ENCODE peak calls at places on chromosomes 2 and 18, in ten cellular contexts. F is left ventricle myocardium inferior; J is bronchial epithelial cell; L is endothelial cell; Q is AG09309; O is Calu3; K is uterus; S is activated CD8-positive, alpha-beta T cell treated with anti-CD3 and anti-CD28 coated beads for 36 hours; M is AG04450; I is neural progenitor cell. W is an unnamed sample.

GRCh38 chr18:9147440-9148238 is 11.1 kb downstream of the ANKRD12 start:
- DNase-seq in F (no peak), J (peak), L (peak), Q (peak), O (peak), K (peak), S (peak), M (no peak), I (peak), W (peak)

GRCh38 chr2:26076001-26076587 is 42.2 kb downstream of the RAB10 start:
- DNase-seq in F (no peak), J (peak), L (no peak), Q (no peak), O (no peak), K (no peak), S (no peak), M (no peak), I (no peak), W (no peak)

GRCh38 chr2:47028846-47029560 is 113.4 kb upstream of the MCFD2 start:
- DNase-seq in F (no peak), J (no peak), L (no peak), Q (no peak), O (peak), K (no peak), S (no peak), M (no peak), I (no peak), W (no peak)

GRCh38 chr18:58447342-58448190 is 181.3 kb downstream of the ALPK2 start:
- DNase-seq in F (no peak), J (no peak), L (no peak), Q (no peak), O (no peak), K (peak), S (no peak), M (no peak), I (peak), W (no peak)

GRCh38 chr2:222318712-222319575 is 20.1 kb upstream of the PAX3 start:
- DNase-seq in F (peak), J (no peak), L (no peak), Q (no peak), O (peak), K (no peak), S (peak), M (no peak), I (peak), W (peak)

GRCh38 chr2:138079976-138080375 is 115.7 kb downstream of the HNMT start:
- DNase-seq in F (no peak), J (peak), L (no peak), Q (no peak), O (no peak), K (no peak), S (no peak), M (no peak), I (no peak), W (no peak)

GRCh38 chr18:23609390-23610008 is 23.2 kb upstream of the NPC1 start:
- DNase-seq in F (no peak), J (no peak), L (no peak), Q (no peak), O (no peak), K (no peak), S (no peak), M (no peak), I (no peak), W (no peak)

GRCh38 chr2:80073134-80073561 is 231.4 kb downstream of the LRRTM1 start:
- DNase-seq in F (no peak), J (peak), L (peak), Q (peak), O (peak), K (no peak), S (peak), M (peak), I (peak), W (peak)

GRCh38 chr2:188813315-188813714 is 160.9 kb upstream of the COL3A1 start:
- DNase-seq in F (no peak), J (peak), L (no peak), Q (no peak), O (no peak), K (no peak), S (no peak), M (no peak), I (no peak), W (no peak)

GRCh38 chr2:127545189-127545588 is 9.7 kb downstream of the MYO7B start:
- DNase-seq in F (no peak), J (no peak), L (no peak), Q (no peak), O (no peak), K (no peak), S (no peak), M (no peak), I (no peak), W (no peak)

GRCh38 chr2:236369606-236370005 is 105.4 kb upstream of the ASB18 start:
- DNase-seq in F (peak), J (no peak), L (no peak), Q (no peak), O (no peak), K (no peak), S (no peak), M (no peak), I (peak), W (no peak)

GRCh38 chr18:59096098-59096779 is 43.4 kb upstream of the SEC11C start:
- DNase-seq in F (no peak), J (no peak), L (no peak), Q (no peak), O (no peak), K (no peak), S (no peak), M (no peak), I (peak), W (no peak)

GRCh38 chr2:121408641-121409040 is 122.0 kb upstream of the RNU4ATAC start:
- DNase-seq in F (no peak), J (peak), L (no peak), Q (no peak), O (no peak), K (no peak), S (no peak), M (no peak), I (no peak), W (no peak)

GRCh38 chr18:62226047-62226446 is 39.0 kb downstream of the RELCH start:
- DNase-seq in F (no peak), J (no peak), L (no peak), Q (no peak), O (no peak), K (no peak), S (no peak), M (no peak), I (no peak), W (no peak)

GRCh38 chr2:240149943-240150784 is 9.7 kb upstream of the OTOS start:
- DNase-seq in F (no peak), J (peak), L (peak), Q (no peak), O (peak), K (no peak), S (peak), M (no peak), I (peak), W (peak)

GRCh38 chr2:167980436-167980835 is 267.0 kb downstream of the STK39 start:
- DNase-seq in F (no peak), J (no peak), L (no peak), Q (no peak), O (no peak), K (no peak), S (no peak), M (no peak), I (no peak), W (no peak)

GRCh38 chr2:27889774-27890145 is 427 bp downstream of the RBKS start:
- DNase-seq in F (no peak), J (peak), L (no peak), Q (no peak), O (peak), K (peak), S (no peak), M (no peak), I (no peak), W (no peak)

GRCh38 chr2:179974743-179975142 is 32.4 kb downstream of the CWC22 start:
- DNase-seq in F (no peak), J (peak), L (no peak), Q (no peak), O (no peak), K (no peak), S (no peak), M (no peak), I (no peak), W (no peak)

GRCh38 chr2:59176737-59177136 is 935.6 kb upstream of the FANCL start:
- DNase-seq in F (no peak), J (peak), L (no peak), Q (no peak), O (no peak), K (no peak), S (no peak), M (no peak), I (no peak), W (no peak)

GRCh38 chr2:158734442-158734841 is 60.7 kb upstream of the DAPL1 start:
- DNase-seq in F (no peak), J (peak), L (no peak), Q (no peak), O (no peak), K (no peak), S (no peak), M (no peak), I (no peak), W (no peak)

GRCh38 chr2:64943387-64944150 is 45.6 kb upstream of the SLC1A4 start:
- DNase-seq in F (peak), J (peak), L (no peak), Q (peak), O (no peak), K (peak), S (no peak), M (no peak), I (no peak), W (no peak)

GRCh38 chr2:157785200-157785599 is 90.9 kb downstream of the ACVR1 start:
- DNase-seq in F (no peak), J (peak), L (no peak), Q (no peak), O (peak), K (no peak), S (no peak), M (no peak), I (peak), W (no peak)

DNA sequence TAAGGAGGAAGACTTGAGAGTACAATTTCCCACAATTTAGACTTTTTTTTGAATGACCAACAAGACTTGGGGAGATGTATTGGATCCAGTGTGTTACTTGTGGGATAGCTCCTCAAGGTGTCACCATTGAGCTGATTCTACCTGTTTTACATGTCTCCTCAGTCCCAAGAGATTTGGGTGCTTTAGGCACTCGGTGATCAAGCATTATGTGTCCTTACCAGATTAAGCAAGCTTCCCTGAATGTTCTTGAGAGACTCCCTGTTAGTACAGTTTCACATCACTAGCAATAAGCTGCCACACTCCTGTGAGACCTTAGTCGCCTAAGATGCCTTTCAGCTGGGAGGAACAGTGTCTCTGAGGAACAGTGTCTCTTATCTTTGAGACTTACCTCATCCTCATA is 384.3 kb upstream of the SYT4 start:
- DNase-seq in F (no peak), J (peak), L (peak), Q (peak), O (peak), K (no peak), S (peak), M (peak), I (peak), W (no peak)
- TF ChIP-seq CTCF in F (peak), J (peak), L (no peak), Q (peak), O (peak), K (no peak), S (no peak), M (peak), I (peak), W (no peak)

GRCh38 chr2:51553456-51553855 is 521.5 kb upstream of the NRXN1 start:
- DNase-seq in F (no peak), J (no peak), L (no peak), Q (no peak), O (no peak), K (no peak), S (no peak), M (no peak), I (no peak), W (no peak)
- TF ChIP-seq CTCF in F (no peak), J (no peak), L (no peak), Q (no peak), O (no peak), K (no peak), S (no peak), M (no peak), I (no peak), W (no peak)

GRCh38 chr2:144511945-144512344 is 8.0 kb downstream of the ZEB2 start:
- DNase-seq in F (no peak), J (no peak), L (no peak), Q (no peak), O (no peak), K (no peak), S (no peak), M (no peak), I (peak), W (no peak)
- TF ChIP-seq CTCF in F (no peak), J (no peak), L (no peak), Q (no peak), O (no peak), K (no peak), S (no peak), M (peak), I (peak), W (no peak)

DNA sequence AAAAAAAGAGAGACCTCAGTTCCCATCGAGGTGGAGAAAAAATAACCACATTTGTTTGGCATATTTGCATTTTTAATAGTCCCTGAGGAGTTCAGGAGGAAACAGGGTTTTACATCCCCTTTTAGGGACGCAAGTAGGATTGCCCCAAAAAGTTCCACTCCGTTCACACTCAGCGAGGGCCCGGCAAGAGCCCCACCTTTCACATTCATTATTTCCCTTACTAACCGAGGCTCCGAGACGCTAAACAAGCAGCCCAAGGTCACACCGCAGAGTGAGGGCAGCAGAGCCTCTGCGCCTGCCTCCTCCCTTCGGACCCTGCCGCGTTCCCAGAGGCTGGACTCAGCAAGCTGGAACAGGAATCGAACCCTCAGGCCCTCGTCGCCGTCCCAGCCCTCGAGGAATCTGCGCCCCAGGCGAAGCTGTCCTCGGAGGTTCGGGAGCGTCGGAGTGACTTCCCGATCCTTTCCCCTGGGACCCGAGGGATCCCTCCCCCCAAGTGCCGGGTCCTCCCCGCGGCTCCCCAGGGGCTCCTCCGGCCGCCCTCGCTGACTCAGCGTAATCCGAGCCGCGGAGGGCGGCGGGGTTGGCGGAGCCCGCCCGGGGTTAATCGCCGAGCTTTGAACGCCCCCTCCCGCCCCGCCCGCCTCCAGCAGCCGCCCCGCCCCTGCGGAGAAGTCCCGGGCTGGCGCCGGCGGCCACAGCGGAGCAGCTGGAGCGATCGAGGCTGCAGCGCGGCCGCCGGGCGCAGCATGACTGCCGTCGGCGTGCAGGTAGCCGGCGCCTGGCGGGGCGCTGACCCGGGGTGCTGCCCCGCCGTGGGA is at the start of gene TMEM37:
- DNase-seq in F (peak), J (no peak), L (peak), Q (no peak), O (peak), K (peak), S (peak), M (no peak), I (peak), W (peak)
- TF ChIP-seq CTCF in F (no peak), J (no peak), L (no peak), Q (no peak), O (no peak), K (no peak), S (no peak), M (no peak), I (no peak), W (no peak)

GRCh38 chr2:3335001-3335400 is 42.6 kb downstream of the EIPR1 start:
- DNase-seq in F (no peak), J (no peak), L (no peak), Q (no peak), O (no peak), K (no peak), S (no peak), M (no peak), I (no peak), W (no peak)
- TF ChIP-seq CTCF in F (no peak), J (no peak), L (no peak), Q (no peak), O (no peak), K (no peak), S (no peak), M (no peak), I (no peak), W (no peak)